ENCODE peak calls at places on chromosomes 4 and X, in four cellular contexts. J is HepG2, S is A549, W is K562. G is an unnamed sample.

GRCh38 chr4:126404549-126404948 is 1089.8 kb downstream of the FAT4 start:
- DNase-seq in J (no peak), S (no peak), W (no peak), G (peak; percentile 62)

GRCh38 chr4:94595880-94596483 is 144.2 kb downstream of the PDLIM5 start:
- DNase-seq in J (peak; percentile 48), S (peak; percentile 24), W (peak; percentile 15), G (peak; percentile 74)

GRCh38 chrX:38060331-38060878 is 54.1 kb downstream of the SYTL5 start:
- DNase-seq in J (no peak), S (no peak), W (no peak), G (no peak)

GRCh38 chr4:159506801-159507517 is 404.1 kb downstream of the RAPGEF2 start:
- DNase-seq in J (no peak), S (no peak), W (no peak), G (no peak)

GRCh38 chrX:22616867-22617266 is 344.2 kb downstream of the CBLL2 start:
- DNase-seq in J (no peak), S (no peak), W (no peak), G (no peak)

GRCh38 chr4:113276448-113277158 is 227.2 kb downstream of the ANK2 start:
- DNase-seq in J (no peak), S (no peak), W (no peak), G (no peak)

GRCh38 chr4:120718979-120719566 is 203.5 kb downstream of the PRDM5 start:
- DNase-seq in J (peak; percentile 3), S (no peak), W (no peak), G (peak; percentile 49)

GRCh38 chr4:74032064-74032463 is 6.4 kb downstream of the CXCL3 start:
- DNase-seq in J (no peak), S (no peak), W (no peak), G (peak; percentile 35)

GRCh38 chrX:115960440-115961084 is 210.0 kb upstream of the AGTR2 start:
- DNase-seq in J (no peak), S (no peak), W (no peak), G (no peak)

GRCh38 chr4:67680568-67681222 is 20.3 kb downstream of the UBA6 start:
- DNase-seq in J (peak; percentile 23), S (no peak), W (no peak), G (peak; percentile 31)

GRCh38 chr4:86511590-86511989 is 82.5 kb upstream of the PTPN13 start:
- DNase-seq in J (no peak), S (no peak), W (no peak), G (no peak)

GRCh38 chr4:183106839-183107238 is 7.8 kb downstream of the WWC2 start:
- DNase-seq in J (peak; percentile 32), S (no peak), W (no peak), G (peak; percentile 41)

GRCh38 chr4:122003335-122003734 is 51.5 kb upstream of the TRPC3 start:
- DNase-seq in J (peak; percentile 64), S (peak; percentile 28), W (peak; percentile 84), G (no peak)

GRCh38 chr4:14375816-14376215 is 626.5 kb upstream of the CPEB2 start:
- DNase-seq in J (no peak), S (no peak), W (no peak), G (peak; percentile 24)

GRCh38 chr4:151207868-151208267 is 69.1 kb upstream of the PRSS48 start:
- DNase-seq in J (no peak), S (no peak), W (no peak), G (no peak)

GRCh38 chr4:141713771-141714445 is 77.5 kb downstream of the IL15 start:
- DNase-seq in J (no peak), S (peak; percentile 8), W (no peak), G (peak; percentile 72)

GRCh38 chr4:23614284-23614892 is 275.5 kb downstream of the PPARGC1A start:
- DNase-seq in J (peak; percentile 50), S (peak; percentile 3), W (no peak), G (peak; percentile 1)

GRCh38 chrX:124393238-124393637 is 46.9 kb downstream of the SH2D1A start:
- DNase-seq in J (no peak), S (no peak), W (no peak), G (no peak)

GRCh38 chr4:98517444-98518021 is 140.9 kb downstream of the TSPAN5 start:
- DNase-seq in J (peak; percentile 46), S (no peak), W (no peak), G (peak; percentile 89)

GRCh38 chr4:99207911-99208718 is 10.9 kb downstream of the ADH6 start:
- DNase-seq in J (no peak), S (no peak), W (no peak), G (peak; percentile 53)

GRCh38 chr4:2837110-2837903 is 6.3 kb upstream of the ADD1 start:
- DNase-seq in J (no peak), S (no peak), W (no peak), G (no peak)

GRCh38 chrX:34275710-34276109 is 143.6 kb upstream of the FAM47A start:
- DNase-seq in J (no peak), S (no peak), W (no peak), G (no peak)

GRCh38 chrX:7170903-7171302 is 22.9 kb upstream of the PUDP start:
- DNase-seq in J (peak; percentile 29), S (no peak), W (peak; percentile 53), G (no peak)

GRCh38 chrX:150569155-150569477 is 695 bp downstream of the MTM1 start:
- DNase-seq in J (no peak), S (no peak), W (no peak), G (peak; percentile 43)

GRCh38 chr4:107283587-107284559 is 247.8 kb upstream of the DKK2 start:
- DNase-seq in J (no peak), S (no peak), W (no peak), G (peak; percentile 95)

DNA sequence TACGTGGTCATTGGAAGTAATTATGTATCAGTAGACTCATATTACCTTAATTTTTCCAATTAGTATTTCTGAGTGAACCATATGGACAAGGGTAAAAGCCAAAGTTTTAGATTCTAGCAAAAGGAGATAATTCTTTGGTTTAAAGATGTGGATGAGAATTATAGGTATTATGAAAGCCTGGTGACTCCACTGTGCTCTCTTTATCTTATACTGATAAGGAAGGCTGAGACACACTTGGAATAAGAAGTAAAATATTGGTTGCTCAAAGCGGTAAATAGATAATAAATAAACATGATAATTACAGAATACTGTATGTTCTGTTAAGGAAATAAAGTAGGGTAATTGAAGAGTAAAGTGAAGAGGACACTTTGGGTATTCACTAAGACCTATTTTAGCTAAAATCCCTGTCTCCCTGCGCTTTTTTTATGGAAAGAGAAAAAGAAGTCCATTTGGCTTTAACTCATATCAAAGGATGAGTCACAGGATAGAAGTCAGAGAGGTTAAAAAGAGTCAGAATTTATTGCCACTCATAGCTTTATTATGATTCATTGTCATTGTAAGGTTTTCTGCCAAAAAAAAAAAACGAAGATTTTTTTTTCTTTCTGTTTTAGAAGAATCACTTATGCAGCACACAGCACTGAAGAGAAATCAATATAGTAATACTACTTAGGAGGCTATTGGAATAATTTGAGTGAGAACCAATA is 2463.2 kb downstream of the ARAP2 start:
- DNase-seq in J (no peak), S (peak; percentile 0), W (no peak), G (peak; percentile 49)
- TF ChIP-seq MAZ in J (no peak), S (no peak), W (no peak), G (no peak)

GRCh38 chr4:29653221-29653620 is 1066.9 kb upstream of the PCDH7 start:
- DNase-seq in J (no peak), S (no peak), W (no peak), G (no peak)
- TF ChIP-seq MAZ in J (no peak), S (no peak), W (no peak), G (no peak)

GRCh38 chr4:144906181-144906895 is 191.7 kb downstream of the ANAPC10 start:
- DNase-seq in J (no peak), S (no peak), W (no peak), G (peak; percentile 29)

GRCh38 chr4:144905286-144905685 is 192.7 kb downstream of the ANAPC10 start:
- DNase-seq in J (no peak), S (no peak), W (no peak), G (no peak)

DNA sequence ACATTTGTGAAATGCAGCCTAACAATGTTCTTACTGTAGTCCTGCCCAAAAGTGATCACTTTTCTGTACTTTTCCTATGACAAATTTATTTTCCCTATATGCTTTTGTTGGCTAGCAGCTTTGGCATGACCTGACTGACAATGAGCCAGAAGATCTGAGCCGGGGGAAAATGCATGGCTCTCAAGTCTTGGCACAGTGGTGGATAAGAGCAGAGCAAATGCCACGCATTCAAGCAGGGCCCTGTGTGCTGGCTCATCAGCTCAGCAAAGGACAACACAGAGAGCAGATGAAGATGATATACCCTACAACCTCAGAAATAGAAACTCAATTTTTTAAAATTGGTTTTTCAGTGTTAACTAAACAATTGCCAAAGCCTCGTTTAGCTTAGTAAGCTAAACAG is 187.2 kb downstream of the ANAPC10 start:
- DNase-seq in J (no peak), S (no peak), W (no peak), G (no peak)
- TF ChIP-seq MAZ in J (no peak), S (no peak), W (no peak), G (no peak)

GRCh38 chr4:8414377-8414776 is 26.1 kb downstream of the ACOX3 start:
- DNase-seq in J (no peak), S (no peak), W (no peak), G (no peak)
- TF ChIP-seq MAZ in J (no peak), S (no peak), W (no peak), G (no peak)

DNA sequence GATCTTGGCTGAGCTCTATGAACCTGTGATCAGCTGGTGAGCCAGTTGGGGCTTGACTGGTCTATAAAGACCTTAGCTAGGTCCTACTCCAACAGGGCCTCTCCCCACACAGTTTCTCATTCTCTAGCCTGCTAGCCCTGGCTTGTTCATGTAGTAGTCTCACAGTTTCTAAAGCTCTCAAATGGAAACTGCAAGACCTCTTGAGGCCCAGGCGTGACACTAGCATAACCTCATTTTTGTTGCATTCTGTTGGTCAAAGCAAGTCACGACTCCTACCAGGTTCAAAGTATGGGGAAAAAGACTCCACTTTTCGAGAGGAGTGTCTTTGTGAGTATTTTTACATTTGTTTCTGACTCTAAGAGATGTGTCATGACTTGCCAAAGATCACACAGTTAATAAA is 50.9 kb downstream of the CEP44 start:
- DNase-seq in J (no peak), S (no peak), W (no peak), G (no peak)
- TF ChIP-seq MAZ in J (no peak), S (no peak), W (no peak), G (no peak)

DNA sequence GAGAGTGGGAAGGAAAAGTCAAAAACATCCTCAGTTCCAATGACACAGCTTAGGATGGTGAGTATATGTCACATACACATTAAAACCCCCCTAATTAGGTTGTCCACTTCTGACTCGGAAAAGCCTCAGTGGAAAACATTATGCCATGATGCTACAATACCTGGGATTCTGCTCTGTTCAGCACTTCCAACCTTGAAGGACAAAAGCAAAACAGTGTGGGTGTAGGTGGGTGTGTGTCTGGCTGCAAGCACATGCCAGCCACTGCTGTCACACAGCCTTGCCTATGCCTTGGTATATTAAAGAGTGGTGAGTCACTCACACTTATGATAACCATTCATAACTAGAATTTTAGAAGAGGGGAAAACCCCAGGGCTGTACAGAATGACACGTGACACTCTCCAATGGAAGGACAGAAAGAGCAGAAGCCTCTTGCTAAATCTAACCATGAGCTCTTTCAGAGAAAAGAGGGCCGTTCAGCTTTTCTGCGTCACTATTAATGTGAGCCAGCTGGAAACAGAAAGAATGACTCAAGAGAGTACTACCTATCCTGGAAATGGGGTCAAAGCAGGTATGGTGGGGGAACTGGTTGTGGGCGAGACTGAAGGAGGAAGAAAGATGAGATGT is 159.6 kb downstream of the TET2 start:
- DNase-seq in J (no peak), S (no peak), W (no peak), G (no peak)
- TF ChIP-seq MAZ in J (no peak), S (no peak), W (no peak), G (no peak)

GRCh38 chr4:139735381-139736256 is 70.0 kb downstream of the MGST2 start:
- DNase-seq in J (no peak), S (no peak), W (no peak), G (no peak)
- TF ChIP-seq MAZ in J (no peak), S (no peak), W (no peak), G (no peak)